ENCODE peak calls at places on chromosomes 16 and 17, in six cellular contexts. One of them, this sample, is unnamed.

GRCh38 chr16:78952630-78953029 is 647.9 kb downstream of the MAF start:
- DNase-seq in caudate nucleus: no peak
- DNase-seq in MM.1S: no peak
- DNase-seq in ascending aorta: no peak
- DNase-seq in mesenchymal stem cell: no peak
- DNase-seq in tibial artery: no peak
- DNase-seq in this sample: no peak

GRCh38 chr17:10295728-10296343 is 77.0 kb downstream of the MYH13 start:
- DNase-seq in caudate nucleus: no peak
- DNase-seq in MM.1S: peak; percentile 25
- DNase-seq in ascending aorta: no peak
- DNase-seq in mesenchymal stem cell: peak; percentile 75
- DNase-seq in tibial artery: no peak
- DNase-seq in this sample: peak; percentile 40

GRCh38 chr17:48611681-48612455 is 1.1 kb upstream of the HOXB7 start:
- DNase-seq in caudate nucleus: no peak
- DNase-seq in MM.1S: no peak
- DNase-seq in ascending aorta: no peak
- DNase-seq in mesenchymal stem cell: peak; percentile 69
- DNase-seq in tibial artery: no peak
- DNase-seq in this sample: no peak

GRCh38 chr17:82457071-82457789 is 1.3 kb upstream of the NARF start:
- DNase-seq in caudate nucleus: no peak
- DNase-seq in MM.1S: peak; percentile 61
- DNase-seq in ascending aorta: no peak
- DNase-seq in mesenchymal stem cell: peak; percentile 33
- DNase-seq in tibial artery: no peak
- DNase-seq in this sample: no peak

GRCh38 chr17:65025288-65025687 is 31.3 kb downstream of the GNA13 start:
- DNase-seq in caudate nucleus: no peak
- DNase-seq in MM.1S: no peak
- DNase-seq in ascending aorta: no peak
- DNase-seq in mesenchymal stem cell: no peak
- DNase-seq in tibial artery: no peak
- DNase-seq in this sample: no peak

GRCh38 chr16:69917739-69918138 is 33.4 kb upstream of the CLEC18A start:
- DNase-seq in caudate nucleus: no peak
- DNase-seq in MM.1S: no peak
- DNase-seq in ascending aorta: no peak
- DNase-seq in mesenchymal stem cell: peak; percentile 87
- DNase-seq in tibial artery: peak; percentile 90
- DNase-seq in this sample: peak; percentile 65

GRCh38 chr17:37067555-37068111 is 118.9 kb downstream of the AATF start:
- DNase-seq in caudate nucleus: no peak
- DNase-seq in MM.1S: no peak
- DNase-seq in ascending aorta: no peak
- DNase-seq in mesenchymal stem cell: peak; percentile 82
- DNase-seq in tibial artery: no peak
- DNase-seq in this sample: peak; percentile 74

GRCh38 chr16:75580-76501 is 2.2 kb upstream of the MPG start:
- DNase-seq in caudate nucleus: no peak
- DNase-seq in MM.1S: no peak
- DNase-seq in ascending aorta: peak; percentile 43
- DNase-seq in mesenchymal stem cell: peak; percentile 94
- DNase-seq in tibial artery: peak; percentile 93
- DNase-seq in this sample: no peak

GRCh38 chr17:62963296-62963695 is 2.7 kb upstream of the TANC2 start:
- DNase-seq in caudate nucleus: no peak
- DNase-seq in MM.1S: no peak
- DNase-seq in ascending aorta: no peak
- DNase-seq in mesenchymal stem cell: peak; percentile 42
- DNase-seq in tibial artery: no peak
- DNase-seq in this sample: no peak

GRCh38 chr17:28758411-28759121 is 14.8 kb downstream of the TRAF4 start:
- DNase-seq in caudate nucleus: no peak
- DNase-seq in MM.1S: no peak
- DNase-seq in ascending aorta: no peak
- DNase-seq in mesenchymal stem cell: no peak
- DNase-seq in tibial artery: peak; percentile 66
- DNase-seq in this sample: peak; percentile 75

GRCh38 chr17:28759296-28759865 is 15.6 kb downstream of the TRAF4 start:
- DNase-seq in caudate nucleus: no peak
- DNase-seq in MM.1S: no peak
- DNase-seq in ascending aorta: no peak
- DNase-seq in mesenchymal stem cell: no peak
- DNase-seq in tibial artery: peak; percentile 56
- DNase-seq in this sample: no peak

GRCh38 chr17:28763137-28763799 is 19.5 kb downstream of the TRAF4 start:
- DNase-seq in caudate nucleus: no peak
- DNase-seq in MM.1S: peak; percentile 36
- DNase-seq in ascending aorta: no peak
- DNase-seq in mesenchymal stem cell: no peak
- DNase-seq in tibial artery: peak; percentile 5
- DNase-seq in this sample: no peak

GRCh38 chr17:28760561-28760960 is 16.8 kb downstream of the TRAF4 start:
- DNase-seq in caudate nucleus: no peak
- DNase-seq in MM.1S: no peak
- DNase-seq in ascending aorta: no peak
- DNase-seq in mesenchymal stem cell: no peak
- DNase-seq in tibial artery: peak; percentile 31
- DNase-seq in this sample: no peak

DNA sequence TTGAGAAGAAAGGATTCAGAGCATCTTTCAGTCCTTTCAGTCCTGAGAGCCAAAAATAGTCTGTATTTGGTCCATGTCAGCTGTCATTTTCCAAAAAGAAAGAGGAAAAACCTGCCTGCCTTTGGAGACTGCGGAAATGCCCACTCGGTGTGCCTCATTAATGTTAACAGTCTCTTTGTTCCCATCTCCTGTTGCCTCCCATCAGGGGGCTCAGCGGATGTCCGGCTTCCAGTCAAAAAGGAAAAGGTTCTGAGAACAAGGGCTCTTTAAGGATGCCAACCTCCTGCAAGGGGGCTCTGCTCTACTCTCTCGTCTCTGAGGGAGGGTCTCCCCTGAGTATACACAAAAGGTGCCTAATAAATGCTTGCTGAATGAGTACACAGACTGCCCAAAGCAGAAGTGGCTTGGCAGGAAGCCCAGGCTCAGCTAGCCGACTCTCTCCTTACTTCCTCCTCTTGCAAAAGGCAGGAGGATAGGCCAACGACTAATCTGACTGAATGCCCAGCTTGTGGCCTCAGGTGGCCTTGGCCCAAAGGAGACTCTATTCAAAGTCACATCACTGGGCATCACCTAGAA is 17.3 kb downstream of the TRAF4 start:
- DNase-seq in caudate nucleus: no peak
- DNase-seq in MM.1S: no peak
- DNase-seq in ascending aorta: no peak
- DNase-seq in mesenchymal stem cell: peak; percentile 48
- DNase-seq in tibial artery: peak; percentile 72
- DNase-seq in this sample: peak; percentile 78
- H3K27ac ChIP-seq in caudate nucleus: peak overlapping the region; percentile 80
- H3K27ac ChIP-seq in MM.1S: no peak overlapping the region
- H3K27ac ChIP-seq in ascending aorta: no peak overlapping the region
- H3K27ac ChIP-seq in mesenchymal stem cell: peak overlapping the region; percentile 27
- H3K27ac ChIP-seq in tibial artery: no peak overlapping the region
- H3K27ac ChIP-seq in this sample: peak overlapping the region; percentile 12

DNA sequence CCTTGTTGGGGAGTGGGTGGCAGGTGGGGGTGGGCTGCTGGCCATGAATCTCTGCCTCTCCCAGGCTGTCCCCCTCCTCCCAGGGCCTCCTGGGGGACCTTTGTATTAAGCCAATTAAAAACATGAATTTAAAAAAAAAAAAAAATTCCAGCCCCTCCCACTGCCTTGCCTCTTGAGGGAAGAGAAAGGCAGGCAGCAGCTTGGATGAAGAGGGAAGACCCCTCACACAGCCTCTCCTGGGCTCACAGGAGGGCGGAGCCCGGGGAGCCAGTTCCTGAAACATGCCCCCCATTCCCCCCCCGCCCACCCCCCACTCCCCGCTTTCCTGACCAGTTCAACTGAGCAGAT is 1.8 kb upstream of the TCAP start:
- DNase-seq in caudate nucleus: no peak
- DNase-seq in MM.1S: no peak
- DNase-seq in ascending aorta: no peak
- DNase-seq in mesenchymal stem cell: no peak
- DNase-seq in tibial artery: no peak
- DNase-seq in this sample: no peak
- H3K27ac ChIP-seq in caudate nucleus: peak overlapping the region; percentile 95
- H3K27ac ChIP-seq in MM.1S: no peak overlapping the region
- H3K27ac ChIP-seq in ascending aorta: peak overlapping the region; percentile 74
- H3K27ac ChIP-seq in mesenchymal stem cell: peak overlapping the region; percentile 52
- H3K27ac ChIP-seq in tibial artery: peak overlapping the region; percentile 68
- H3K27ac ChIP-seq in this sample: no peak overlapping the region

DNA sequence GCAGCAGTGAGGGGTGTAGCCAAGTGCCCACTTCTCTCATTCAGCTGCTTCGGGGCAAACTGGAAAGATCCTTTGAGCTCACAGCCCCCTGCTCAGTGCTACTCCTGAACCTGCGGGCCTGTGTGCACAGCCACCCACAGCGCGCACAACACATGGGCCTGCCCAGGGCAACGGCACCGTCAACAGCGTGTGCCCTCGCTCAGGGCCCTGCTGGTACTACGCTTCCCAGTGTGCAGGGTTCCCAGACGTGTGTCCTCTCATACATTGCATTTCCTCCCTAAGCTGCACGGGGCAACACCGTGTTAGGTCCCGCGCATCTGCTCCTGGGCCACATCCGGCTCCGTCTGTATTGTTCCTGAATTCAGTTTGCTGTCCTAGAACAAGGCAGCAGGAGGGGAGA is 15.1 kb downstream of the MRM3 start:
- DNase-seq in caudate nucleus: no peak
- DNase-seq in MM.1S: no peak
- DNase-seq in ascending aorta: no peak
- DNase-seq in mesenchymal stem cell: no peak
- DNase-seq in tibial artery: no peak
- DNase-seq in this sample: no peak
- H3K27ac ChIP-seq in caudate nucleus: no peak overlapping the region
- H3K27ac ChIP-seq in MM.1S: no peak overlapping the region
- H3K27ac ChIP-seq in ascending aorta: no peak overlapping the region
- H3K27ac ChIP-seq in mesenchymal stem cell: no peak overlapping the region
- H3K27ac ChIP-seq in tibial artery: no peak overlapping the region
- H3K27ac ChIP-seq in this sample: no peak overlapping the region

GRCh38 chr17:4530799-4531730 is 24.1 kb downstream of the MYBBP1A start:
- DNase-seq in caudate nucleus: no peak
- DNase-seq in MM.1S: no peak
- DNase-seq in ascending aorta: no peak
- DNase-seq in mesenchymal stem cell: no peak
- DNase-seq in tibial artery: no peak
- DNase-seq in this sample: no peak
- H3K27ac ChIP-seq in caudate nucleus: peak overlapping the region; percentile 99
- H3K27ac ChIP-seq in MM.1S: no peak overlapping the region
- H3K27ac ChIP-seq in ascending aorta: no peak overlapping the region
- H3K27ac ChIP-seq in mesenchymal stem cell: no peak overlapping the region
- H3K27ac ChIP-seq in tibial artery: no peak overlapping the region
- H3K27ac ChIP-seq in this sample: no peak overlapping the region

DNA sequence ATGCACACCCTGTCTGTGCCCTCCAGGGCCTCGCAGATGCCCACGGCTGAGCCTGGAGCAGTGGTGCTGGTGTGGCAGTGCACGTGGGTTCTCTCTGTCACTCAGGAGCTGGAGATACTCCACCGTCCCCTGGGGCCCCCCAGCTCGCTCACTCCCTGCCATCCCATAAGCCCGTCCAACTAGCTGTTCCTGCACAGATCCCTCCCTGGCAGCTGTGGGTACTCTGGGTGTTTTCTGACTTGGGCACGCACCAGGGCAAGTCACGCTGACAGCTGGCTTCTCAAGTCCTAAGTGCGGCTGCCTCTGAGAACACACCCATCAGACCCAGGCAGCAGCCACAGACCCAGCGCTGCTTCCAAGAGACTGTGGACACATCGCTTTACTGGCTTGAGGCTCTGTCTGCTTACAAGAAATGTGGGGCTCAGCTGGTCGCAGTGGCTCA is 25.4 kb upstream of the ITGB4 start:
- DNase-seq in caudate nucleus: peak; percentile 27
- DNase-seq in MM.1S: no peak
- DNase-seq in ascending aorta: no peak
- DNase-seq in mesenchymal stem cell: no peak
- DNase-seq in tibial artery: no peak
- DNase-seq in this sample: no peak
- H3K27ac ChIP-seq in caudate nucleus: peak overlapping the region; percentile 100
- H3K27ac ChIP-seq in MM.1S: no peak overlapping the region
- H3K27ac ChIP-seq in ascending aorta: no peak overlapping the region
- H3K27ac ChIP-seq in mesenchymal stem cell: peak overlapping the region; percentile 99
- H3K27ac ChIP-seq in tibial artery: peak overlapping the region; percentile 89
- H3K27ac ChIP-seq in this sample: peak overlapping the region; percentile 94

GRCh38 chr17:3768341-3768740 is 32.6 kb downstream of the ITGAE start:
- DNase-seq in caudate nucleus: no peak
- DNase-seq in MM.1S: no peak
- DNase-seq in ascending aorta: no peak
- DNase-seq in mesenchymal stem cell: no peak
- DNase-seq in tibial artery: no peak
- DNase-seq in this sample: no peak

GRCh38 chr17:3768786-3769185 is 32.2 kb downstream of the ITGAE start:
- DNase-seq in caudate nucleus: no peak
- DNase-seq in MM.1S: no peak
- DNase-seq in ascending aorta: no peak
- DNase-seq in mesenchymal stem cell: no peak
- DNase-seq in tibial artery: no peak
- DNase-seq in this sample: no peak

GRCh38 chr17:3771140-3771539 is 29.8 kb downstream of the ITGAE start:
- DNase-seq in caudate nucleus: no peak
- DNase-seq in MM.1S: no peak
- DNase-seq in ascending aorta: no peak
- DNase-seq in mesenchymal stem cell: no peak
- DNase-seq in tibial artery: no peak
- DNase-seq in this sample: no peak

GRCh38 chr17:3772764-3773163 is 28.2 kb downstream of the ITGAE start:
- DNase-seq in caudate nucleus: no peak
- DNase-seq in MM.1S: no peak
- DNase-seq in ascending aorta: no peak
- DNase-seq in mesenchymal stem cell: no peak
- DNase-seq in tibial artery: no peak
- DNase-seq in this sample: no peak

GRCh38 chr17:3770471-3770870 is 30.5 kb downstream of the ITGAE start:
- DNase-seq in caudate nucleus: no peak
- DNase-seq in MM.1S: no peak
- DNase-seq in ascending aorta: no peak
- DNase-seq in mesenchymal stem cell: no peak
- DNase-seq in tibial artery: no peak
- DNase-seq in this sample: no peak
- H3K27ac ChIP-seq in caudate nucleus: no peak overlapping the region
- H3K27ac ChIP-seq in MM.1S: no peak overlapping the region
- H3K27ac ChIP-seq in ascending aorta: no peak overlapping the region
- H3K27ac ChIP-seq in mesenchymal stem cell: no peak overlapping the region
- H3K27ac ChIP-seq in tibial artery: no peak overlapping the region
- H3K27ac ChIP-seq in this sample: no peak overlapping the region

GRCh38 chr16:85798283-85798776 is 1.0 kb downstream of the EMC8 start:
- DNase-seq in caudate nucleus: no peak
- DNase-seq in MM.1S: no peak
- DNase-seq in ascending aorta: no peak
- DNase-seq in mesenchymal stem cell: no peak
- DNase-seq in tibial artery: no peak
- DNase-seq in this sample: no peak

GRCh38 chr16:85800321-85800669 is 800 bp downstream of the COX4I1 start:
- DNase-seq in caudate nucleus: no peak
- DNase-seq in MM.1S: no peak
- DNase-seq in ascending aorta: no peak
- DNase-seq in mesenchymal stem cell: no peak
- DNase-seq in tibial artery: no peak
- DNase-seq in this sample: no peak

GRCh38 chr16:85799497-85800320 is at the start of the genes COX4I1 and EMC8:
- DNase-seq in caudate nucleus: peak; percentile 91
- DNase-seq in MM.1S: peak; percentile 85
- DNase-seq in ascending aorta: peak; percentile 66
- DNase-seq in mesenchymal stem cell: peak; percentile 96
- DNase-seq in tibial artery: peak; percentile 97
- DNase-seq in this sample: peak; percentile 94

GRCh38 chr16:85796599-85796998 is 2.7 kb downstream of the EMC8 start:
- DNase-seq in caudate nucleus: no peak
- DNase-seq in MM.1S: no peak
- DNase-seq in ascending aorta: no peak
- DNase-seq in mesenchymal stem cell: no peak
- DNase-seq in tibial artery: no peak
- DNase-seq in this sample: no peak

GRCh38 chr16:85798901-85799496 is 345 bp downstream of the EMC8 start:
- DNase-seq in caudate nucleus: no peak
- DNase-seq in MM.1S: no peak
- DNase-seq in ascending aorta: no peak
- DNase-seq in mesenchymal stem cell: peak; percentile 63
- DNase-seq in tibial artery: no peak
- DNase-seq in this sample: peak; percentile 81
- H3K27ac ChIP-seq in caudate nucleus: no peak overlapping the region
- H3K27ac ChIP-seq in MM.1S: no peak overlapping the region
- H3K27ac ChIP-seq in ascending aorta: peak overlapping the region; percentile 73
- H3K27ac ChIP-seq in mesenchymal stem cell: peak overlapping the region; percentile 45
- H3K27ac ChIP-seq in tibial artery: peak overlapping the region; percentile 86
- H3K27ac ChIP-seq in this sample: no peak overlapping the region